ENCODE peak calls at places on chromosomes 4 and X, in six cellular contexts. One of them, this sample, is unnamed.

GRCh38 chr4:156196722-156197121 is 243.1 kb upstream of the CTSO start:
- DNase-seq in fibroblast of pulmonary artery: no peak
- DNase-seq in HCT116: no peak
- DNase-seq in bronchial epithelial cell: no peak
- DNase-seq in astrocyte of the spinal cord: no peak
- DNase-seq in WERI-Rb-1: no peak
- DNase-seq in this sample: no peak

GRCh38 chr4:40916218-40916555 is 166.4 kb downstream of the NSUN7 start:
- DNase-seq in WERI-Rb-1: no peak
- DNase-seq in astrocyte of the spinal cord: peak; percentile 73
- DNase-seq in fibroblast of pulmonary artery: peak; percentile 58
- DNase-seq in bronchial epithelial cell: peak; percentile 38
- DNase-seq in HCT116: no peak
- DNase-seq in this sample: peak; percentile 52

GRCh38 chr4:78734451-78735003 is 41.6 kb upstream of the BMP2K start:
- DNase-seq in HCT116: no peak
- DNase-seq in fibroblast of pulmonary artery: no peak
- DNase-seq in bronchial epithelial cell: no peak
- DNase-seq in astrocyte of the spinal cord: no peak
- DNase-seq in WERI-Rb-1: no peak
- DNase-seq in this sample: no peak

GRCh38 chrX:15299945-15300851 is 15.2 kb downstream of the ASB11 start:
- DNase-seq in WERI-Rb-1: no peak
- DNase-seq in fibroblast of pulmonary artery: peak; percentile 52
- DNase-seq in bronchial epithelial cell: no peak
- DNase-seq in astrocyte of the spinal cord: peak; percentile 22
- DNase-seq in HCT116: no peak
- DNase-seq in this sample: no peak

GRCh38 chr4:1775731-1776500 is 17.2 kb upstream of the FGFR3 start:
- DNase-seq in WERI-Rb-1: no peak
- DNase-seq in bronchial epithelial cell: peak; percentile 58
- DNase-seq in astrocyte of the spinal cord: no peak
- DNase-seq in fibroblast of pulmonary artery: no peak
- DNase-seq in HCT116: no peak
- DNase-seq in this sample: no peak

GRCh38 chr4:16884673-16885460 is 13.6 kb downstream of the LDB2 start:
- DNase-seq in astrocyte of the spinal cord: no peak
- DNase-seq in bronchial epithelial cell: no peak
- DNase-seq in fibroblast of pulmonary artery: no peak
- DNase-seq in WERI-Rb-1: no peak
- DNase-seq in HCT116: no peak
- DNase-seq in this sample: no peak

GRCh38 chr4:155667538-155668511 is 1.2 kb downstream of the GUCY1A1 start:
- DNase-seq in HCT116: no peak
- DNase-seq in astrocyte of the spinal cord: peak; percentile 16
- DNase-seq in fibroblast of pulmonary artery: peak; percentile 35
- DNase-seq in bronchial epithelial cell: no peak
- DNase-seq in WERI-Rb-1: peak; percentile 53
- DNase-seq in this sample: no peak

GRCh38 chr4:117987464-117987863 is 46.8 kb upstream of the NDST3 start:
- DNase-seq in fibroblast of pulmonary artery: no peak
- DNase-seq in WERI-Rb-1: no peak
- DNase-seq in HCT116: no peak
- DNase-seq in astrocyte of the spinal cord: no peak
- DNase-seq in bronchial epithelial cell: no peak
- DNase-seq in this sample: no peak

GRCh38 chr4:76958891-76959290 is 9.3 kb downstream of the SEPTIN11 start:
- DNase-seq in fibroblast of pulmonary artery: no peak
- DNase-seq in bronchial epithelial cell: no peak
- DNase-seq in astrocyte of the spinal cord: no peak
- DNase-seq in HCT116: no peak
- DNase-seq in WERI-Rb-1: no peak
- DNase-seq in this sample: no peak

GRCh38 chrX:18441780-18442367 is 16.5 kb downstream of the CDKL5 start:
- DNase-seq in astrocyte of the spinal cord: no peak
- DNase-seq in bronchial epithelial cell: no peak
- DNase-seq in WERI-Rb-1: no peak
- DNase-seq in fibroblast of pulmonary artery: no peak
- DNase-seq in HCT116: no peak
- DNase-seq in this sample: no peak

GRCh38 chr4:181647396-181648107 is 595.6 kb upstream of the TENM3 start:
- DNase-seq in fibroblast of pulmonary artery: peak; percentile 24
- DNase-seq in WERI-Rb-1: no peak
- DNase-seq in bronchial epithelial cell: no peak
- DNase-seq in astrocyte of the spinal cord: peak; percentile 44
- DNase-seq in HCT116: no peak
- DNase-seq in this sample: no peak
- H3K4me3 ChIP-seq in fibroblast of pulmonary artery: peak overlapping the region; percentile 10
- H3K4me3 ChIP-seq in WERI-Rb-1: no peak overlapping the region
- H3K4me3 ChIP-seq in bronchial epithelial cell: no peak overlapping the region
- H3K4me3 ChIP-seq in astrocyte of the spinal cord: peak overlapping the region; percentile 29
- H3K4me3 ChIP-seq in HCT116: no peak overlapping the region
- H3K4me3 ChIP-seq in this sample: no peak overlapping the region

DNA sequence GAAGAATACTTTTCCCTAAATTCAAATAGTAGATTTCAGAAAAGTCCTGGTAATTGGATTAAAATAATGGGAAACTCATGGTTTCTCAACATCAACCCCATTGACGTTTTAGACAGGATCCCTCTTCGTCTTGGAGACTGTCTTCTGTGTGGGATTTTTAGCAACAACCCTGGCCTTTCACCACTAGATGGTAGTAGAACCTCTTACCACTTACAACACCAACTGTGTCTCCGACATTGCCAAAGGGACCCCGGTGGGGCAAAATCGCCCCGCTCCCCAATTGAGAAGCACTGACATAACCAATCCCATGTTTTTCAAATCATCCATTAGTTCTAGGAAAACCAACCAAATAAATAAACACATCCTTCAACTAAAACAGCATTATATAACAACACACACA is 16.9 kb upstream of the ANOS1 start:
- DNase-seq in astrocyte of the spinal cord: peak; percentile 42
- DNase-seq in bronchial epithelial cell: peak; percentile 36
- DNase-seq in fibroblast of pulmonary artery: peak; percentile 52
- DNase-seq in WERI-Rb-1: no peak
- DNase-seq in HCT116: no peak
- DNase-seq in this sample: no peak
- TF ChIP-seq CTCF in astrocyte of the spinal cord: peak; percentile 64
- TF ChIP-seq CTCF in bronchial epithelial cell: peak; percentile 60
- TF ChIP-seq CTCF in fibroblast of pulmonary artery: peak; percentile 60
- TF ChIP-seq CTCF in WERI-Rb-1: peak; percentile 73
- TF ChIP-seq CTCF in HCT116: peak; percentile 23
- TF ChIP-seq CTCF in this sample: peak; percentile 66

DNA sequence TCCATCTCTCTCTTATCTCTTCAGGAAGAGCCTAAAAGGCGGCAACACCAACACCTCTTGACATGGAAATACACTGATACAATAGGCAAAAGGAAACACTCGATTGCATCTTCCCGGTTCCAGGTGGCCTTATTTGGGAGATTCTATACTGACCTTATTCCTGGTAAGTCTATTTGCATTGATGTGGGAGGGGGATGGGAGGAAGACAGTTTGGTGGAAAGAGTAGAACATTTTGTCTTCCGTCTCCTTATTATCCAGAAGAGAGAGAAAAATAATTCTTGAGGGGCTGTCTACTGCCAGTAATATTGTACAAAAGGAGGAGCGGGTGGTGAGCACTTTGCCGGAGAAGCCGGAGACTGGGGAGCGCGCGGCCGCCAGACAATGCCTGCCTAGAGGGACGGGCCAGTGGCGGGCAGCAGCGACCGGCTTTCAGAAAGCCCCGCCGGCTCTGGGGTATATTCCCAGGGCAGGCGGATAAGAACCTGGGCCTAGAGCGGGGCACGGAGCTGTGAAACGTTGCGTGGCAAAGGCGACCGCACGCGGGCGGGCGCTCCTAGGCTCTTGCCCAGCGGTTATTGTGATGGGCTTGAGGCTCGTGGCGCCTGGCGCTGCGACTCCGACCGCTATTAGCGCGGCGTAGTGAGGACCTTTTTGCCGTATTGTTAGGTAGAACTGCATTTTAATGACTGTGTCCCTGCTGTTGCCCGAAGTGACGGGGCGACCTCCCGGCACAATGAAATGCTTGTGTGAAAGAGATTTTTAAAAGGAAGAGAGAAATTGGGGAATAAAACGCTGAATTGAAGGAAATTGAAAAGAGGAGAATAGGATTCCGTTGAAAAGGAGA is 520 bp downstream of the PRDM8 start:
- DNase-seq in astrocyte of the spinal cord: no peak
- DNase-seq in fibroblast of pulmonary artery: peak; percentile 10
- DNase-seq in bronchial epithelial cell: no peak
- DNase-seq in WERI-Rb-1: peak; percentile 48
- DNase-seq in HCT116: no peak
- DNase-seq in this sample: no peak
- H3K4me3 ChIP-seq in astrocyte of the spinal cord: peak overlapping the region; percentile 48
- H3K4me3 ChIP-seq in fibroblast of pulmonary artery: peak overlapping the region; percentile 37
- H3K4me3 ChIP-seq in bronchial epithelial cell: peak overlapping the region; percentile 30
- H3K4me3 ChIP-seq in WERI-Rb-1: peak overlapping the region; percentile 93
- H3K4me3 ChIP-seq in HCT116: no peak overlapping the region
- H3K4me3 ChIP-seq in this sample: peak overlapping the region; percentile 47

DNA sequence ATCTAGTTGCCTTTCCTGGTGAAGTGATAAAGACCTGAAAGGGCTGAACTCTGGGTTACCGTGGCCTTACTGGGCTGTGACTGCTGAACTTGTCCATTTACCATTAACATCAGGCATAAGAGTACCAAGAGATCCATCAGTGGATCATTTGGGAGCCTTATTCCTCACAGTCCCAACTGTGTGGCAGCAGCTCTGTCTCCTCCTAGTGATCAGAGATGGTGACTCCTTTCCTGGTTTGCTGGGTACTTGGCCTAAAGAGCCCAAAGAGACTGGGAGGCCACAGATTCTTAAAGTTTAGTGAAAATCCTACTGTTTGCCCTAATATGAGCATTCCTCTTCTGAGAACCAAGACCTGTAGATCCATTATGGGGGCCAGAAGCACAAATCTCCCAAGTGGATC is 56.3 kb upstream of the ATP6AP2 start:
- DNase-seq in astrocyte of the spinal cord: no peak
- DNase-seq in fibroblast of pulmonary artery: no peak
- DNase-seq in WERI-Rb-1: no peak
- DNase-seq in HCT116: no peak
- DNase-seq in bronchial epithelial cell: no peak
- DNase-seq in this sample: no peak
- TF ChIP-seq CTCF in astrocyte of the spinal cord: peak; percentile 18
- TF ChIP-seq CTCF in fibroblast of pulmonary artery: peak; percentile 1
- TF ChIP-seq CTCF in WERI-Rb-1: peak; percentile 7
- TF ChIP-seq CTCF in HCT116: no peak
- TF ChIP-seq CTCF in bronchial epithelial cell: no peak
- TF ChIP-seq CTCF in this sample: no peak

DNA sequence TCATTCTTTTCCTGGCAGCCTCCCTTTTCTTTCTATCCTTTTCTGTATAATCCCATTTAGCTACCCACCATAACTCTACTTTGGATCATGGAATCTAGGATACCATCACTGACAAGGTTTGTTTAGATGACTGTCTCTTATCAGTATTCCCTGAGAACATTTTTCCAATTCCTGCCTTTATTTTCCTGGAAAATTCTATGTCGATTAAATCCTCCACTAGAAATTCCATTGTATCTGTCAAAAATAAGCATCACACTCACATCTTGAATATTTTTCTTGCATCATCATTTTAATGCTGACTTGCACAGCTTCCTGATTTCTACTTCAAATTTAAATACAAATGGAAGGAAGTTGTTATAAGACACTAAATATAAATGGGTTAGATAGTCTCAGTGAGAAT is 20.2 kb downstream of the TRIM2 start:
- DNase-seq in bronchial epithelial cell: no peak
- DNase-seq in HCT116: no peak
- DNase-seq in WERI-Rb-1: no peak
- DNase-seq in astrocyte of the spinal cord: no peak
- DNase-seq in fibroblast of pulmonary artery: no peak
- DNase-seq in this sample: no peak
- H3K4me3 ChIP-seq in bronchial epithelial cell: no peak overlapping the region
- H3K4me3 ChIP-seq in HCT116: peak overlapping the region; percentile 62
- H3K4me3 ChIP-seq in WERI-Rb-1: no peak overlapping the region
- H3K4me3 ChIP-seq in astrocyte of the spinal cord: no peak overlapping the region
- H3K4me3 ChIP-seq in fibroblast of pulmonary artery: no peak overlapping the region
- H3K4me3 ChIP-seq in this sample: peak overlapping the region; percentile 56

DNA sequence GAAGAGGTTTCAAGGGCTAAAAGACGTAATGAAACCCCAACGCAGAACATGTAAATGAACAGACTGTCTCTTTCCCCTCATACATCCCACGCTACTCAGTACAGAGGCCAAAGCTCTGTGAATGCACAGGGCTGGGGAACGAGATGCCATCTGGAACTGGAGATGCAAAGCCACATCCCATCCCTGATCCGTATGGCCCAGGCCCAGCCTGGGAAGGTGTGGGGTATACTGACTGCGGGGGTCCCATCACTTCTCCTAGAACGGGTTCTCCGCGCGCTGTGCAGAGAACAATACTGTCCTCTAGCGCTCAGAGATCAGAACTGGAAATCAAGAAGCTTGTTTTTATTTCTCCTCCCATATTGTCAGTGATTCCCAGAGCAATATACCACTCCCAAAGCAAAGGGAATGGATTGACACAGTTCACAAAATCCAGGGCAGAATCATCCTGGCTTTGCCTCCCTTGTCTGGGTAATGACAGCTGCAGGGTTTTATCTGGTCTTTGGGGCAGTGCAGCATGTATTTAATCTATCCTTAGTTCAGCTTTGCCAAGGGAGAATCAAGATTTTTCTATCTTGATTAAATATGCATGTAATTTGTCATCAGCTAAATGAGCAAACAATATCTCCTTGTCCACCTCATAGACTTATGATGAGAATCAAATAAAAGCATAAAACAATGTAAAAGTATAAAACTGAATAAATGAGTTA is 47.3 kb upstream of the TLR3 start:
- DNase-seq in bronchial epithelial cell: peak; percentile 20
- DNase-seq in astrocyte of the spinal cord: peak; percentile 71
- DNase-seq in fibroblast of pulmonary artery: peak; percentile 70
- DNase-seq in WERI-Rb-1: peak; percentile 74
- DNase-seq in HCT116: no peak
- DNase-seq in this sample: peak; percentile 51
- TF ChIP-seq CTCF in bronchial epithelial cell: peak; percentile 84
- TF ChIP-seq CTCF in astrocyte of the spinal cord: peak; percentile 95
- TF ChIP-seq CTCF in fibroblast of pulmonary artery: peak; percentile 99
- TF ChIP-seq CTCF in WERI-Rb-1: peak; percentile 98
- TF ChIP-seq CTCF in HCT116: peak; percentile 48
- TF ChIP-seq CTCF in this sample: peak; percentile 98

DNA sequence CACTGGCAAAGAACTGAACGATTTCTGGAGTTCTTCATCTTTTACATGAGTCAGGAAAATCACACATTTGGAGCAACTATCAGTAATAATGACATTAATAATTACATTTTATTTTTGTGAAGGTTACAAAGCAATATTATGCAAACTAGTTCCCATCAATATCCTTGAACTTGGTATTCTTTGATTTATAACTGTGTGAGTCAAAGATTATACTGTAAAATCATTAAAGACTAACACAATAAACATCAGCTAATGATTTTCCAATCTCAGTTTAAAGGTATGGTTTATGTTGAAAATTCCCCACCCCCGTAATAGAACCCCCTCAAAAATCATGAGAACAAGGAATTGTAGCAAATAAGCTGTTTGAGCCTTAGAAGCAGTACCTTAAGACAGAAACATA is 22.1 kb upstream of the SH3D19 start:
- DNase-seq in bronchial epithelial cell: no peak
- DNase-seq in astrocyte of the spinal cord: no peak
- DNase-seq in HCT116: no peak
- DNase-seq in WERI-Rb-1: no peak
- DNase-seq in fibroblast of pulmonary artery: no peak
- DNase-seq in this sample: no peak
- H3K4me3 ChIP-seq in bronchial epithelial cell: no peak overlapping the region
- H3K4me3 ChIP-seq in astrocyte of the spinal cord: no peak overlapping the region
- H3K4me3 ChIP-seq in HCT116: no peak overlapping the region
- H3K4me3 ChIP-seq in WERI-Rb-1: no peak overlapping the region
- H3K4me3 ChIP-seq in fibroblast of pulmonary artery: no peak overlapping the region
- H3K4me3 ChIP-seq in this sample: no peak overlapping the region